ENCODE peak calls at places on chromosome 20, in four cellular contexts. Q is cardiac fibroblast, J is iris pigment epithelial cell, S is EL. K is an unnamed sample.

GRCh38 chr20:37681384-37681977 is 12.3 kb upstream of the CTNNBL1 start:
- DNase-seq in Q (no peak), S (no peak), J (no peak), K (no peak)

GRCh38 chr20:23235173-23236027 is 115.2 kb upstream of the NXT1 start:
- DNase-seq in S (peak), Q (peak), J (peak), K (peak)

GRCh38 chr20:3755814-3756480 is 11.6 kb downstream of the ADISSP start:
- DNase-seq in Q (no peak), S (no peak), J (no peak), K (no peak)

GRCh38 chr20:43458422-43458924 is 777 bp downstream of the SRSF6 start:
- DNase-seq in J (no peak), S (no peak), Q (no peak), K (no peak)

GRCh38 chr20:62830251-62830650 is 13.4 kb downstream of the COL9A3 start:
- DNase-seq in J (no peak), Q (no peak), S (no peak), K (no peak)

GRCh38 chr20:37903317-37904007 is 535 bp downstream of the VSTM2L start:
- DNase-seq in J (no peak), Q (no peak), S (no peak), K (no peak)

GRCh38 chr20:50107086-50107645 is 5.8 kb downstream of the UBE2V1 start:
- DNase-seq in Q (no peak), J (no peak), S (peak), K (no peak)

GRCh38 chr20:50251383-50251748 is 60.7 kb downstream of the CEBPB start:
- DNase-seq in S (no peak), J (no peak), Q (no peak), K (no peak)

GRCh38 chr20:51639206-51639832 is 96.8 kb upstream of the NFATC2 start:
- DNase-seq in Q (peak), J (peak), S (peak), K (peak)

GRCh38 chr20:40810336-40810735 is 121.3 kb upstream of the MAFB start:
- DNase-seq in J (no peak), S (no peak), Q (no peak), K (no peak)

GRCh38 chr20:49768204-49769124 is 44.2 kb upstream of the SLC9A8 start:
- DNase-seq in S (peak), J (peak), Q (peak), K (peak)

GRCh38 chr20:49306903-49307336 is 29.1 kb upstream of the ZNFX1 start:
- DNase-seq in Q (no peak), S (no peak), J (no peak), K (no peak)

GRCh38 chr20:62381202-62381797 is 5.6 kb upstream of the RPS21 start:
- DNase-seq in S (peak), Q (peak), J (peak), K (peak)

GRCh38 chr20:8735674-8736073 is 333.2 kb upstream of the PLCB4 start:
- DNase-seq in Q (peak), S (no peak), J (no peak), K (no peak)

GRCh38 chr20:11469795-11470495 is 447.7 kb upstream of the BTBD3 start:
- DNase-seq in J (peak), Q (no peak), S (no peak), K (no peak)

GRCh38 chr20:32763202-32763999 is 1.2 kb downstream of the DNMT3B start:
- DNase-seq in S (no peak), J (no peak), Q (no peak), K (no peak)

GRCh38 chr20:20793570-20793969 is 81.1 kb upstream of the RALGAPA2 start:
- DNase-seq in J (no peak), S (no peak), Q (no peak), K (no peak)

GRCh38 chr20:46406986-46407670 is 713 bp upstream of the ELMO2 start:
- DNase-seq in J (no peak), Q (peak), S (no peak), K (peak)

GRCh38 chr20:17710379-17711305 is 10.9 kb downstream of the BANF2 start:
- DNase-seq in J (peak), S (no peak), Q (no peak), K (no peak)

GRCh38 chr20:57394087-57395082 is 3.2 kb downstream of the RBM38 start:
- DNase-seq in Q (no peak), S (no peak), J (no peak), K (no peak)

GRCh38 chr20:18197382-18198070 is 59.9 kb downstream of the KAT14 start:
- DNase-seq in S (no peak), Q (peak), J (no peak), K (peak)

GRCh38 chr20:43939762-43940121 is 25.1 kb downstream of the TOX2 start:
- DNase-seq in Q (no peak), S (peak), J (no peak), K (no peak)

GRCh38 chr20:48656661-48657211 is 171.1 kb downstream of the PREX1 start:
- DNase-seq in S (no peak), J (no peak), Q (peak), K (peak)

GRCh38 chr20:56875052-56875663 is 246.1 kb downstream of the TFAP2C start:
- DNase-seq in J (peak), S (peak), Q (peak), K (peak)

GRCh38 chr20:62964700-62965099 is 12.2 kb downstream of the SLC17A9 start:
- DNase-seq in Q (no peak), S (no peak), J (no peak), K (no peak)

GRCh38 chr20:34222208-34222607 is 19.0 kb upstream of the ASIP start:
- DNase-seq in J (peak), Q (peak), S (peak), K (peak)

GRCh38 chr20:56111951-56112730 is 106.8 kb upstream of the CBLN4 start:
- DNase-seq in J (no peak), S (no peak), Q (peak), K (no peak)

GRCh38 chr20:33731693-33732165 is at the start of gene ZNF341:
- DNase-seq in Q (peak), S (peak), J (no peak), K (peak)